ENCODE peak calls at places on chromosomes 13 and 19, in five cellular contexts. C, F, A, O and P are unnamed samples.

GRCh38 chr19:29308977-29309520 is 96.1 kb upstream of the UQCRFS1 start:
- DNase-seq in O (peak; percentile 64), F (no peak), C (no peak), A (no peak), P (no peak)

GRCh38 chr13:110521296-110521680 is 40.2 kb downstream of the RAB20 start:
- DNase-seq in A (no peak), C (no peak), O (no peak), F (no peak), P (no peak)

GRCh38 chr13:29038700-29039099 is 218.6 kb downstream of the MTUS2 start:
- DNase-seq in O (no peak), A (no peak), F (no peak), C (no peak), P (no peak)

GRCh38 chr13:45630791-45631190 is 15.3 kb upstream of the ERICH6B start:
- DNase-seq in A (no peak), F (no peak), C (no peak), O (no peak), P (no peak)

GRCh38 chr13:77034883-77035282 is 7.9 kb upstream of the FBXL3 start:
- DNase-seq in C (no peak), F (no peak), A (no peak), O (no peak), P (no peak)

GRCh38 chr13:88068975-88069374 is 397.8 kb downstream of the SLITRK5 start:
- DNase-seq in A (no peak), O (peak; percentile 84), F (no peak), C (peak; percentile 35), P (no peak)

GRCh38 chr13:65789815-65790214 is 1440.3 kb downstream of the PCDH9 start:
- DNase-seq in C (no peak), A (no peak), O (no peak), F (no peak), P (no peak)

GRCh38 chr19:3968556-3969434 is 2.1 kb downstream of the DAPK3 start:
- DNase-seq in A (peak; percentile 92), C (peak; percentile 98), F (peak; percentile 88), O (peak; percentile 97), P (peak; percentile 93)

GRCh38 chr13:40445557-40445990 is 220.9 kb downstream of the FOXO1 start:
- DNase-seq in O (peak; percentile 14), A (no peak), F (no peak), C (no peak), P (peak; percentile 74)

GRCh38 chr19:54435551-54436016 is 13.4 kb upstream of the LENG8 start:
- DNase-seq in A (no peak), O (peak; percentile 61), F (no peak), C (no peak), P (no peak)

GRCh38 chr13:94182185-94182761 is 297.2 kb downstream of the DCT start:
- DNase-seq in O (no peak), A (no peak), C (no peak), F (no peak), P (no peak)

GRCh38 chr19:8321760-8322637 is 703 bp downstream of the RPS28 start:
- DNase-seq in O (no peak), F (no peak), A (no peak), C (no peak), P (peak; percentile 71)

GRCh38 chr13:92984151-92984550 is 242.5 kb upstream of the GPC6 start:
- DNase-seq in C (no peak), O (no peak), F (no peak), A (no peak), P (no peak)

GRCh38 chr13:42392706-42393572 is 121.0 kb downstream of the AKAP11 start:
- DNase-seq in C (no peak), O (no peak), F (no peak), A (no peak), P (no peak)

GRCh38 chr13:100773923-100774641 is 99.5 kb upstream of the TMTC4 start:
- DNase-seq in A (no peak), F (no peak), C (no peak), O (peak; percentile 52), P (no peak)

DNA sequence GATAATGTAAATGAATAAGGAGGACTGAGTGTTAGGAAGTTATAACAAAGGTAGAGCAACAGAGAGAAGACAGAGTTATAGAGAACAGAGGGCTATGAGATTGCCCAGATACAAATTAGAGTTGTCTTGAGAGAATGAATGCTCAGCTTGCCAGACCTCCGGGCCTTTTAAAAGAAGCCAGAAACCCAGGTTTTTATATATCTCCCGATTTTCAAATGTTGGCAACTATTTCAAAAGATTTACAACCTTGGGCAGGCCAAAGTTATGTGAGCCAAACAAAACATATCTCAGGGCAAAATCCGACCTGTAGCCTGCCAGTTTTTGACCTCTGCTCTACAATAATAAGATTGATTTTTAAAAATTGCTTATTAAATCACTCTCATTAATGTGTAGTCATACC is 573.1 kb upstream of the SLC10A2 start:
- DNase-seq in F (no peak), A (no peak), C (no peak), O (no peak), P (no peak)
- TF ChIP-seq POLR2AphosphoS5 in F (no peak), A (no peak), C (no peak), O (no peak), P (no peak)

GRCh38 chr19:13066933-13067831 is 35.5 kb downstream of the LYL1 start:
- DNase-seq in F (no peak), C (no peak), O (no peak), A (no peak), P (no peak)
- H3K4me1 ChIP-seq in F (peaks cover 3% of the 10 kb centered on the region), C (peaks cover 99% of the 10 kb centered on the region), O (no peaks in the 10 kb centered on the region), A (peaks cover 35% of the 10 kb centered on the region), P (peaks cover 54% of the 10 kb centered on the region)

DNA sequence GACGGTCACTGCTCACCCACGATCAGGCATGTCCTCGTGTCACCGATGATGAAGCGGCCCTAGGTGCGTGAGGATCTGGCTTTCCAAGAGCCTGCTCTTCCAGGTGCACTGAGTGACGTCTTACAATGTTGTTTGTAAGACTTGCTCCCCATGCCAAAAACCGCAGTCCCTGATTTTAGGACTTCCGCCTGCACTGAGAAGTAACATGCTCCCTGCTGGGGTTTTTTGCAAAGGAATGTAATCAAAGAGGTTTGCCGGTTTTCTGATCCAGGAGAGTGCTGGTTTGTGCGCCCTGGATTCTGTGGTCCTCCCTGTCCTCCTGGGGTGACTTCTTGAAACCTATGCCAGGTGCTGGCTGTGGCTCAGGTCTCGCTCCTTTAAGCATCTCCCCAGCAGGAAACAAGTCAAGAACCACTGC is 38.8 kb downstream of the MYO9B start:
- DNase-seq in A (peak; percentile 83), C (no peak), O (peak; percentile 86), F (no peak), P (no peak)
- TF ChIP-seq POLR2AphosphoS5 in A (peak; percentile 89), C (no peak), O (no peak), F (peak; percentile 50), P (no peak)

GRCh38 chr13:99433543-99434075 is 67.7 kb upstream of the TM9SF2 start:
- DNase-seq in O (no peak), C (no peak), F (no peak), A (no peak), P (no peak)

GRCh38 chr13:99431927-99432636 is 69.2 kb upstream of the TM9SF2 start:
- DNase-seq in O (no peak), A (no peak), C (no peak), F (no peak), P (no peak)

GRCh38 chr13:99432637-99433542 is 68.4 kb upstream of the TM9SF2 start:
- DNase-seq in A (no peak), C (peak; percentile 87), O (peak; percentile 77), F (no peak), P (peak; percentile 78)

GRCh38 chr13:99426426-99426825 is 74.8 kb upstream of the TM9SF2 start:
- DNase-seq in O (no peak), F (no peak), A (no peak), C (no peak), P (no peak)

GRCh38 chr13:99429670-99430069 is 71.6 kb upstream of the TM9SF2 start:
- DNase-seq in A (no peak), F (no peak), C (no peak), O (no peak), P (no peak)
- H3K4me1 ChIP-seq in A (no peaks in the 10 kb centered on the region), F (no peaks in the 10 kb centered on the region), C (no peaks in the 10 kb centered on the region), O (peaks cover 3% of the 10 kb centered on the region), P (peaks cover 24% of the 10 kb centered on the region)

DNA sequence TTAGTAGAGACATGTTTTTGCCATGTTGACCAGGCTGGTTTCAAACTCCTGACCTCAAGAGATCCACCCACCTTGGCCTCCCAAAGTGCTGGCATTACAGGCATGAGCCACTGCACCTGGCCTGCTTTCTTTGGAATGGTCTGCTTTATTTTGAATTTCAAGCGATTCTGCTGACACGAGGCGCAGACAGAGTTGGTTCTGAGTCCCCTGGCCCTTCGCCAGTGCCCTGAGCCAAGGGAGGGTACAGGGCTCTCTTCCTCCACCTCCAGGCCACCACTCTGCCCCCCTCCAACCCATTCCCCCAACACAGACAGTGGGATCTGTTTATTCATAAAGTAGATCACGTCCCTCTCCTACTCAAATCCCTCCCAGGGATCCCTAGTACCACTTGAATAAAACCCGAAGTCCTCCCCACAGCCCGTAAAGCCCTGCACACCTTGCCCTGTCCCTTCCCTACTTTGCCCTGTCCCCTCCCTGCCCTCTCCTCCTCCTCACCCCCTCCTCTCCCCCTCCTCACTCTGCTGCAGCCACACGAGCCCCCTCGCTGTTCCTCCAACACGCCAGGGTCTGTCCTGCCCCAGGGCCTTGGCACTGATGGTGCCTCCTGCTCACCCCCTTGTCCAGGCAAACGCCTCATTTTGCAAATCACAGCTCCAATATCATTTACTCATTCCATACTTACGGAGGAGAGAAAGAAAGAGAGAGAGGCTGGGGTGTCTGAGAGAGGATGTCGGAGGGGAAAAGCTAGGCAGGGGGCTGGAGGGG is 22.4 kb downstream of the ZNRF4 start:
- DNase-seq in C (no peak), F (no peak), A (no peak), O (no peak), P (no peak)
- TF ChIP-seq POLR2AphosphoS5 in C (no peak), F (no peak), A (no peak), O (no peak), P (no peak)

GRCh38 chr19:17751912-17752273 is 616 bp downstream of the FCHO1 start:
- DNase-seq in A (no peak), O (no peak), F (no peak), C (no peak), P (no peak)

GRCh38 chr19:17754634-17755532 is 3.6 kb downstream of the FCHO1 start:
- DNase-seq in A (no peak), O (no peak), F (no peak), C (no peak), P (no peak)

GRCh38 chr19:17753976-17754375 is 2.7 kb downstream of the FCHO1 start:
- DNase-seq in F (no peak), A (no peak), O (no peak), C (no peak), P (no peak)

GRCh38 chr19:17751103-17751911 is at the start of gene FCHO1:
- DNase-seq in O (no peak), F (no peak), A (no peak), C (peak; percentile 71), P (peak; percentile 76)

DNA sequence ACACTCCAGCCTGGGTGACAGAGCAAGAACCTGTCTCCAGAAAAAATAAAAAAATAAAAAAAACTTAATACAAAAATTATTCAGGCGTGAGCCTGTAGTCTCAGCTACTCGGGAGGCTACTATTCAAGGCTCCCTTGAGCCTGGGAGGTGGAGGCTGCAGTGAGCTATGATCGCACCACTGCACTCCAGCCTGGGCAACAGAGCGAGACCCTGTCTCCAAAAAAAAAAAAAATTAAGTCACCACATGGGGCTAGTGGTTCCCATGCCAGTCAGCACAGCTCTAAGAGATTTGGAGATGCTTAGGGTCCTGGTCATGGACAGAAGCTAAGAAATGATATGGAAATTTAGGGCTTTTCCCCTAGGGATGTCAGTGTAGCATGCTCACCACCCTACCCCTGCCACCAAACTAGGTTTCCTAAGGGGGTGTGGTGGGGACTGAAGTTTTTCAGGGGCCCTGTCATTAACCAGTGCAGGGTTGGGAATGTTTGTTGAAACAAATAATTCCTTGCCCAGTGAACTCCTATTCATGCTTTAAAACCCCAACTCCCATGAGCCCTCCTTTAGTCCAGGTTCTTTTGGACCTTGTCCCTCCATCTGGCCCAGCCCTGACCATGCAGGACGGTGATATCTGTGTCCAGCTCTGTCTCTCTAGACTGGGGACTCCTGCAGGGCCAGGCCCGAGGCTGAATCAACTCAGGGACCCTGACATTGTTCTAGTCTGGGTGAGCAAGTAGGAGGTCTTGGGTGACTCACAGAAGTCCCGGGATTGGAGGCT is 1.8 kb downstream of the FCHO1 start:
- DNase-seq in O (no peak), C (no peak), F (no peak), A (no peak), P (no peak)
- H3K4me1 ChIP-seq in O (no peaks in the 10 kb centered on the region), C (peaks cover 8% of the 10 kb centered on the region), F (no peaks in the 10 kb centered on the region), A (no peaks in the 10 kb centered on the region), P (peaks cover 8% of the 10 kb centered on the region)